ENCODE peak calls at places on chromosome 1, in nine cellular contexts. One of them, this sample, is unnamed.

GRCh38 chr1:184843732-184844495 is 89.3 kb upstream of the EDEM3 start:
- DNase-seq in NCI-H526: no peak
- DNase-seq in HCT116: no peak
- DNase-seq in activated CD4-positive, alpha-beta T cell treated with anti-CD3 and anti-CD28 coated beads, Interleukin-2, amount 10 ng/mL, durations not matched to agents 7 days and 5 days: peak; percentile 73
- DNase-seq in NCI-H524: no peak
- DNase-seq in stimulated activated CD8-positive, alpha-beta memory T cell treated with anti-CD3 and anti-CD28 coated beads, Interleukin-15, amount 100 ng/mL, for 24 hours: peak; percentile 12
- DNase-seq in effector CD4-positive, alpha-beta T cell: peak; percentile 57
- DNase-seq in GM04503: no peak
- DNase-seq in CD8-positive, alpha-beta T cell: peak; percentile 59
- DNase-seq in this sample: no peak

GRCh38 chr1:247077768-247078314 is 770 bp downstream of the ZNF670 start:
- DNase-seq in NCI-H526: no peak
- DNase-seq in HCT116: no peak
- DNase-seq in activated CD4-positive, alpha-beta T cell treated with anti-CD3 and anti-CD28 coated beads, Interleukin-2, amount 10 ng/mL, durations not matched to agents 7 days and 5 days: no peak
- DNase-seq in NCI-H524: no peak
- DNase-seq in stimulated activated CD8-positive, alpha-beta memory T cell treated with anti-CD3 and anti-CD28 coated beads, Interleukin-15, amount 100 ng/mL, for 24 hours: no peak
- DNase-seq in effector CD4-positive, alpha-beta T cell: no peak
- DNase-seq in GM04503: no peak
- DNase-seq in CD8-positive, alpha-beta T cell: no peak
- DNase-seq in this sample: no peak

GRCh38 chr1:75484789-75485188 is 126.1 kb downstream of the SLC44A5 start:
- DNase-seq in NCI-H526: no peak
- DNase-seq in HCT116: no peak
- DNase-seq in activated CD4-positive, alpha-beta T cell treated with anti-CD3 and anti-CD28 coated beads, Interleukin-2, amount 10 ng/mL, durations not matched to agents 7 days and 5 days: no peak
- DNase-seq in NCI-H524: no peak
- DNase-seq in stimulated activated CD8-positive, alpha-beta memory T cell treated with anti-CD3 and anti-CD28 coated beads, Interleukin-15, amount 100 ng/mL, for 24 hours: no peak
- DNase-seq in effector CD4-positive, alpha-beta T cell: no peak
- DNase-seq in GM04503: no peak
- DNase-seq in CD8-positive, alpha-beta T cell: no peak
- DNase-seq in this sample: no peak

GRCh38 chr1:184422490-184423233 is 35.8 kb downstream of the C1orf21 start:
- DNase-seq in NCI-H526: no peak
- DNase-seq in HCT116: no peak
- DNase-seq in activated CD4-positive, alpha-beta T cell treated with anti-CD3 and anti-CD28 coated beads, Interleukin-2, amount 10 ng/mL, durations not matched to agents 7 days and 5 days: no peak
- DNase-seq in NCI-H524: no peak
- DNase-seq in stimulated activated CD8-positive, alpha-beta memory T cell treated with anti-CD3 and anti-CD28 coated beads, Interleukin-15, amount 100 ng/mL, for 24 hours: no peak
- DNase-seq in effector CD4-positive, alpha-beta T cell: no peak
- DNase-seq in GM04503: no peak
- DNase-seq in CD8-positive, alpha-beta T cell: no peak
- DNase-seq in this sample: no peak

GRCh38 chr1:198121058-198121829 is 35.6 kb upstream of the NEK7 start:
- DNase-seq in NCI-H526: no peak
- DNase-seq in HCT116: peak; percentile 24
- DNase-seq in activated CD4-positive, alpha-beta T cell treated with anti-CD3 and anti-CD28 coated beads, Interleukin-2, amount 10 ng/mL, durations not matched to agents 7 days and 5 days: no peak
- DNase-seq in NCI-H524: no peak
- DNase-seq in stimulated activated CD8-positive, alpha-beta memory T cell treated with anti-CD3 and anti-CD28 coated beads, Interleukin-15, amount 100 ng/mL, for 24 hours: no peak
- DNase-seq in effector CD4-positive, alpha-beta T cell: no peak
- DNase-seq in GM04503: peak; percentile 70
- DNase-seq in CD8-positive, alpha-beta T cell: no peak
- DNase-seq in this sample: no peak

GRCh38 chr1:154624756-154625643 is 17.0 kb upstream of the ADAR start:
- DNase-seq in NCI-H526: no peak
- DNase-seq in HCT116: no peak
- DNase-seq in activated CD4-positive, alpha-beta T cell treated with anti-CD3 and anti-CD28 coated beads, Interleukin-2, amount 10 ng/mL, durations not matched to agents 7 days and 5 days: no peak
- DNase-seq in NCI-H524: no peak
- DNase-seq in stimulated activated CD8-positive, alpha-beta memory T cell treated with anti-CD3 and anti-CD28 coated beads, Interleukin-15, amount 100 ng/mL, for 24 hours: no peak
- DNase-seq in effector CD4-positive, alpha-beta T cell: no peak
- DNase-seq in GM04503: peak; percentile 74
- DNase-seq in CD8-positive, alpha-beta T cell: no peak
- DNase-seq in this sample: no peak

GRCh38 chr1:21734526-21734925 is 48.4 kb downstream of the USP48 start:
- DNase-seq in NCI-H526: no peak
- DNase-seq in HCT116: no peak
- DNase-seq in activated CD4-positive, alpha-beta T cell treated with anti-CD3 and anti-CD28 coated beads, Interleukin-2, amount 10 ng/mL, durations not matched to agents 7 days and 5 days: no peak
- DNase-seq in NCI-H524: no peak
- DNase-seq in stimulated activated CD8-positive, alpha-beta memory T cell treated with anti-CD3 and anti-CD28 coated beads, Interleukin-15, amount 100 ng/mL, for 24 hours: no peak
- DNase-seq in effector CD4-positive, alpha-beta T cell: no peak
- DNase-seq in GM04503: no peak
- DNase-seq in CD8-positive, alpha-beta T cell: no peak
- DNase-seq in this sample: no peak

GRCh38 chr1:204520834-204521709 is 4.9 kb downstream of the MDM4 start:
- DNase-seq in NCI-H526: peak; percentile 3
- DNase-seq in HCT116: no peak
- DNase-seq in activated CD4-positive, alpha-beta T cell treated with anti-CD3 and anti-CD28 coated beads, Interleukin-2, amount 10 ng/mL, durations not matched to agents 7 days and 5 days: peak; percentile 84
- DNase-seq in NCI-H524: no peak
- DNase-seq in stimulated activated CD8-positive, alpha-beta memory T cell treated with anti-CD3 and anti-CD28 coated beads, Interleukin-15, amount 100 ng/mL, for 24 hours: no peak
- DNase-seq in effector CD4-positive, alpha-beta T cell: peak; percentile 57
- DNase-seq in GM04503: peak; percentile 3
- DNase-seq in CD8-positive, alpha-beta T cell: peak; percentile 46
- DNase-seq in this sample: no peak

This sample was measured in NCI-H1930.